ENCODE peak calls at places on chromosomes 11 and 22, in eight cellular contexts. P is left ventricle myocardium inferior, O is bronchial epithelial cell, S is fibroblast of the aortic adventitia, F is brain microvascular endothelial cell, G is choroid plexus epithelial cell, K is coronary artery, C is HFF-Myc. W is an unnamed sample.

GRCh38 chr11:46588131-46588530 is 5.7 kb downstream of the AMBRA1 start:
- DNase-seq in O (no peak), G (peak), F (no peak), S (no peak), P (no peak), K (no peak), C (no peak), W (no peak)

GRCh38 chr11:32706985-32707736 is 87.3 kb downstream of the CCDC73 start:
- DNase-seq in O (peak), F (no peak), P (no peak), S (peak), G (peak), C (peak), K (no peak), W (peak)

GRCh38 chr11:113991170-113991569 is 16.3 kb downstream of the HTR3A start:
- DNase-seq in P (peak), C (no peak), F (peak), S (peak), G (peak), K (no peak), O (peak), W (no peak)

GRCh38 chr22:27050771-27051170 is 393.4 kb downstream of the MIAT start:
- DNase-seq in F (no peak), K (no peak), S (no peak), O (no peak), P (no peak), G (no peak), C (no peak), W (no peak)

GRCh38 chr11:107916671-107917241 is 11.5 kb upstream of the RAB39A start:
- DNase-seq in G (peak), C (peak), F (no peak), O (no peak), K (no peak), P (no peak), S (peak), W (peak)

GRCh38 chr11:129544691-129545090 is 169.0 kb downstream of the BARX2 start:
- DNase-seq in K (no peak), S (no peak), C (no peak), F (no peak), G (no peak), O (no peak), P (no peak), W (no peak)

GRCh38 chr11:126304457-126305072 is 705 bp downstream of the DCPS start:
- DNase-seq in F (no peak), S (peak), K (no peak), C (no peak), G (no peak), O (no peak), P (no peak), W (no peak)

GRCh38 chr22:42562282-42562681 is 8.5 kb downstream of the SERHL2 start:
- DNase-seq in C (no peak), G (no peak), F (no peak), S (no peak), O (no peak), P (no peak), K (no peak), W (no peak)

GRCh38 chr22:40276877-40277823 is 69.2 kb upstream of the ADSL start:
- DNase-seq in O (peak), S (peak), F (no peak), P (no peak), G (peak), K (no peak), C (no peak), W (peak)

GRCh38 chr11:87239531-87239930 is 201.8 kb downstream of the TMEM135 start:
- DNase-seq in P (no peak), O (no peak), S (no peak), K (no peak), G (no peak), C (no peak), F (no peak), W (no peak)

GRCh38 chr11:6414874-6415328 is 4.0 kb downstream of the APBB1 start:
- DNase-seq in K (no peak), P (no peak), F (no peak), C (no peak), G (no peak), O (no peak), S (no peak), W (no peak)

GRCh38 chr11:494761-495536 is 12.1 kb downstream of the RNH1 start:
- DNase-seq in O (no peak), G (no peak), S (no peak), P (no peak), F (no peak), K (no peak), C (no peak), W (no peak)

GRCh38 chr11:89293966-89294679 is 116.4 kb downstream of the TYR start:
- DNase-seq in P (peak), O (peak), G (peak), F (peak), K (no peak), S (peak), C (no peak), W (peak)
- H3K4me3 ChIP-seq in P (peak), O (peak), G (peak), F (peak), K (no peak), S (no peak), C (peak), W (peak)

DNA sequence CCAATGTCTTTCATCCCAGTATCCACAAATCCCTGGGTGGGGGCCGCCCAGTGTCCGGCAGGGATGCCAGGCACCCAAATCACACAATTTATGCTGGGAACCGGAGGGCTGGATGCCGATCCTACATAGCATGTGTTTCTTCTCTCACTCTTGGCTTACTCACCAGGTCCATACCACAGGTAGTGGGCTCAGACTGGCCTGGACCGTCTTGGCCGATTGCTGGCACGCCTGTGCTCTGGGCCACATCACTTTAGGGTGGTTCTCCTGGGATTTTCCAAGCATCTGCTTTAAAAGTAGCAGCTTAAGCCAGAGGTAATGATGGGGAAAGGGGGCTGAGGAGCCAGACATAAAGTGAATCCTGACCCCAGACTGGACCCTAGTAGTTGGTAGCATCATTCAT is 22.6 kb upstream of the ALDH3B2 start:
- DNase-seq in P (no peak), G (no peak), S (no peak), C (no peak), O (no peak), F (no peak), K (no peak), W (no peak)
- TF ChIP-seq CTCF in P (no peak), G (no peak), S (no peak), C (no peak), O (no peak), F (no peak), K (no peak), W (no peak)

DNA sequence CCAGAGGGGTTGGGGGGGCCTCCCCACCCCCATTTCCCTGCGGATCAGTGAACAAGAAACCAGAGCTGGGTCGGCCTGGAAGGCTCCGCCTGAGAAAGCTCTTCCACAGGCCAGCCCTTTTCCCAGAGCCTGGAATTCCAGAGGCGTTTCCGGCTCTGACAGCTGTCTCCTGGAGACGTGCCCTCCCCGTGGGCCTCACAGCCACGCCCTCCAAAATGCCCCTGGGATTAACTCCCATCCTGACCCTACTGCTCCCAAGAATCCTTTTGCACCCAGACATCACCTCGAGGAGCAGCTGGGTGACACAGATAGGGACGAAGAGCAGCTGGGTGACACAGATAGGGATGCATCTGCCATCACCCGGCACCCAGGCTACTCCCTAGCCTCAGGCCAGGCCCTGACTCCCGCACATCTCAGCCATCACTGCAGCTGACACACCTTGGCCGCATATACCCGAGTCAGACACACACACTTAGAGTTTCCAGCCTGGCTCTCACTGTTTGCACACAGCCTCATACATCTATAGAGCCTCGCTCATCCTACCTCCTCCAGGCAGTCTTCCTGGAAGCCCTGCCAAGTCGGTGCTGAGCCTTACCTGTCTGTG is 7.6 kb upstream of the CDC42EP1 start:
- DNase-seq in S (peak), G (no peak), O (no peak), P (peak), F (no peak), C (peak), K (no peak), W (peak)
- H3K4me3 ChIP-seq in S (no peak), G (no peak), O (no peak), P (no peak), F (no peak), C (no peak), K (peak), W (no peak)

GRCh38 chr11:72012897-72013721 is 14.4 kb downstream of the IL18BP start:
- DNase-seq in C (no peak), G (peak), O (peak), F (peak), S (peak), P (peak), K (peak), W (peak)
- TF ChIP-seq CTCF in C (no peak), G (no peak), O (no peak), F (no peak), S (peak), P (no peak), K (no peak), W (peak)

GRCh38 chr11:71153005-71153395 is 99.4 kb downstream of the SHANK2 start:
- DNase-seq in K (peak), P (no peak), O (peak), C (no peak), G (peak), F (no peak), S (peak), W (no peak)
- H3K4me3 ChIP-seq in K (peak), P (no peak), O (peak), C (no peak), G (no peak), F (no peak), S (no peak), W (peak)

GRCh38 chr11:57901278-57901677 is 122.4 kb upstream of the OR9Q1 start:
- DNase-seq in F (no peak), G (no peak), K (no peak), P (no peak), S (no peak), C (no peak), O (no peak), W (no peak)

GRCh38 chr11:57903011-57903410 is 120.7 kb upstream of the OR9Q1 start:
- DNase-seq in P (no peak), C (no peak), G (no peak), O (no peak), K (no peak), F (no peak), S (no peak), W (no peak)

GRCh38 chr11:57900315-57900714 is 123.4 kb upstream of the OR9Q1 start:
- DNase-seq in S (no peak), F (no peak), K (no peak), C (no peak), O (peak), P (no peak), G (no peak), W (no peak)

GRCh38 chr11:57903441-57904123 is 120.1 kb upstream of the OR9Q1 start:
- DNase-seq in S (no peak), G (no peak), F (no peak), K (no peak), C (no peak), O (peak), P (no peak), W (peak)

GRCh38 chr11:57901756-57902155 is 121.9 kb upstream of the OR9Q1 start:
- DNase-seq in C (no peak), O (peak), P (no peak), K (no peak), G (no peak), S (no peak), F (no peak), W (no peak)
- TF ChIP-seq CTCF in C (no peak), O (peak), P (no peak), K (no peak), G (no peak), S (no peak), F (no peak), W (no peak)

GRCh38 chr11:57601297-57601696 is 3.8 kb downstream of the SERPING1 start:
- DNase-seq in S (no peak), F (no peak), P (no peak), G (no peak), C (no peak), K (no peak), O (no peak), W (peak)

GRCh38 chr11:57597971-57598830 is 716 bp downstream of the SERPING1 start:
- DNase-seq in P (peak), C (no peak), S (peak), G (peak), O (peak), F (no peak), K (peak), W (peak)

GRCh38 chr11:57598831-57599155 is 1.3 kb downstream of the SERPING1 start:
- DNase-seq in S (peak), P (no peak), O (peak), F (peak), G (peak), C (no peak), K (no peak), W (peak)

GRCh38 chr11:57597461-57597892 is at the start of gene SERPING1:
- DNase-seq in P (peak), K (peak), C (no peak), G (peak), S (peak), O (no peak), F (no peak), W (peak)

DNA sequence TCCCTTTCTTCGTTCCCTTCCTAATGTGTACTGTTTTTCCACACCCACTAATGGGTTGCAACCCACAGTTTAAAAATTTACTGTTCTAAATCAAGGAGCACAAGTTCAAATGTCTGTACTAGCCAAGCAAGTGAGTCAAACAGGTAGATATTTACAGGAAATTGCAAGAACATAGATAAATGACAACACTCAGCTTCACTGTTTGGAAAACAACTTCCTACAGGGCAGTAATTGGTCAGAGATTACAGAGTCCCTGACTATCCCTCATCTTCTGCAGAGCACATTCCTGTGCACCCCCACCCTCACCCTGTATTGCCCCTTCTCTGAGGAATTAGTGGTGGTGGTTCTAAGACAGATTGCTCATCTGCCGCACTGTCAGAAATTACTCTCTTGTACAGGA is 1.9 kb downstream of the SERPING1 start:
- DNase-seq in K (no peak), S (peak), O (peak), F (no peak), C (no peak), G (peak), P (no peak), W (no peak)
- H3K4me3 ChIP-seq in K (peak), S (peak), O (no peak), F (no peak), C (no peak), G (peak), P (peak), W (peak)